ENCODE peak calls at places on chromosomes 6 and 20, in four cellular contexts. E is foreskin fibroblast, Y is breast epithelium, T is mammary epithelial cell. A is an unnamed sample.
A peak's percentile ranks its signal among the peaks of the same experiment; 100 is the strongest.

GRCh38 chr6:36753671-36754485 is 56.3 kb downstream of the RAB44 start:
- DNase-seq in Y (no peak), E (no peak), T (no peak), A (peak; percentile 50)

GRCh38 chr6:16400248-16400760 is 161.9 kb downstream of the GMPR start:
- DNase-seq in Y (no peak), T (no peak), E (no peak), A (no peak)

GRCh38 chr6:4358414-4359107 is 223.2 kb upstream of the ECI2 start:
- DNase-seq in E (peak; percentile 100), T (peak; percentile 100), Y (peak; percentile 96), A (peak; percentile 100)

GRCh38 chr6:121826156-121826810 is 390.8 kb downstream of the GJA1 start:
- DNase-seq in T (peak; percentile 97), E (peak; percentile 82), Y (no peak), A (peak; percentile 88)

GRCh38 chr20:3896302-3896701 is 7.1 kb downstream of the PANK2 start:
- DNase-seq in Y (no peak), E (no peak), T (no peak), A (no peak)

GRCh38 chr6:112054520-112055160 is 736 bp downstream of the CCN6 start:
- DNase-seq in E (no peak), Y (no peak), T (peak; percentile 4), A (no peak)

GRCh38 chr6:106444777-106445507 is 84.4 kb downstream of the CRYBG1 start:
- DNase-seq in Y (no peak), T (peak; percentile 58), E (peak; percentile 37), A (peak; percentile 62)

GRCh38 chr6:83352413-83352812 is 78.4 kb downstream of the ME1 start:
- DNase-seq in Y (no peak), E (peak; percentile 9), T (peak; percentile 1), A (no peak)

GRCh38 chr6:18504232-18504596 is 117.1 kb downstream of the RNF144B start:
- DNase-seq in T (no peak), E (no peak), Y (no peak), A (no peak)

GRCh38 chr6:158803733-158804143 is 15.4 kb downstream of the EZR start:
- DNase-seq in T (peak; percentile 66), Y (no peak), E (no peak), A (no peak)

GRCh38 chr6:29447670-29448069 is 8.6 kb downstream of the OR10C1 start:
- DNase-seq in E (no peak), T (peak; percentile 26), Y (no peak), A (no peak)

GRCh38 chr20:61333484-61334108 is 81.5 kb downstream of the CDH4 start:
- DNase-seq in T (no peak), Y (no peak), E (no peak), A (no peak)

GRCh38 chr6:139370047-139370706 is 4.3 kb downstream of the CITED2 start:
- DNase-seq in T (peak; percentile 25), E (peak; percentile 86), Y (no peak), A (peak; percentile 82)

GRCh38 chr6:158131926-158132325 is 36.1 kb downstream of the SERAC1 start:
- DNase-seq in Y (no peak), E (no peak), T (peak; percentile 21), A (peak; percentile 6)

GRCh38 chr6:106309766-106310373 is 15.7 kb downstream of the ATG5 start:
- DNase-seq in E (peak; percentile 25), T (peak; percentile 42), Y (no peak), A (peak; percentile 64)

GRCh38 chr6:105045546-105045945 is 88.6 kb downstream of the LIN28B start:
- DNase-seq in T (peak; percentile 41), E (peak; percentile 57), Y (no peak), A (peak; percentile 3)

GRCh38 chr6:130676077-130676772 is 151.0 kb upstream of the SMLR1 start:
- DNase-seq in E (no peak), Y (no peak), T (no peak), A (peak; percentile 31)

GRCh38 chr6:143223895-143224294 is 163.2 kb downstream of the AIG1 start:
- DNase-seq in E (peak; percentile 59), Y (no peak), T (no peak), A (no peak)

DNA sequence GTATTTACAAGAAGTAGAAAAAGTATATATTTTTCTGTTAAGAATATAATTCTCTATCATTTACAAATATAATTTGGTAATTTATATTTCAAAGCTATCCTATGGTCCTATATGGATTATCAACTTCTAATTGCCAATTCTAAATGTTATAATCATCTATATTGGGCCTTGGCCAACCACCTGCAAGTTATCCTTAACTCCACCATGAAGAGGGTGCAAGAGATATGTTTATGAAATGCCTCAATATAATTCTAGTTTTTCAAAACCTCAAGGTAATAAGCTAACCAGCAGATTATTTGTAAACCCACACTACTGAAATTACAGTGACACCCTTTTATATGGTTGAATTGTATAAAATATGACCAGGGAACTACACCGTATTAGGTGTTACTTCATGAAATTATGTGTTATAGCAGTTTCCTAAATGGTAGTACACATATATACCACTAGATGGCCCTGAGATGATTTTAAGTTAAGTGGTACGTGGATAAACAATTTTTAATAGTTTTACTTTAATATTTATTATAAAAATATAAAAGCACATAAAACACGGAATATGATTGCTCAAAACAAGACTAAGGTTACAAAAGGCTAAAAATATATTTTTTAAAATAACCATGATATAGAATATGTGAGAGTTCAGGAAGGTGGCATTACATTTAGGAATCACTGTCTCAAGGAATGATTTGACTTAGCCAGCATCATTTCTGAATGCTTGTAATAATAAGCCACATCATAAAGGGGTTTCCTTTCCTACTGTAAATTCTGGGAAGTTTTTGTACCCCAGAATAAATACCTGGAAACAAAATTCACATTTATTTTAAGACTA is 9.8 kb upstream of the PNISR start:
- DNase-seq in T (peak; percentile 9), E (no peak), Y (no peak), A (peak; percentile 33)
- TF ChIP-seq CTCF in T (peak; percentile 55), E (peak; percentile 36), Y (peak; percentile 37), A (peak; percentile 86)

GRCh38 chr6:69867075-69867911 is 937 bp downstream of the COL19A1 start:
- DNase-seq in T (peak; percentile 24), E (peak; percentile 12), Y (no peak), A (no peak)
- TF ChIP-seq CTCF in T (no peak), E (no peak), Y (no peak), A (no peak)

GRCh38 chr20:9294081-9294480 is 220.3 kb upstream of the LAMP5 start:
- DNase-seq in Y (no peak), T (peak; percentile 24), E (peak; percentile 51), A (peak; percentile 43)
- TF ChIP-seq CTCF in Y (no peak), T (no peak), E (no peak), A (no peak)

DNA sequence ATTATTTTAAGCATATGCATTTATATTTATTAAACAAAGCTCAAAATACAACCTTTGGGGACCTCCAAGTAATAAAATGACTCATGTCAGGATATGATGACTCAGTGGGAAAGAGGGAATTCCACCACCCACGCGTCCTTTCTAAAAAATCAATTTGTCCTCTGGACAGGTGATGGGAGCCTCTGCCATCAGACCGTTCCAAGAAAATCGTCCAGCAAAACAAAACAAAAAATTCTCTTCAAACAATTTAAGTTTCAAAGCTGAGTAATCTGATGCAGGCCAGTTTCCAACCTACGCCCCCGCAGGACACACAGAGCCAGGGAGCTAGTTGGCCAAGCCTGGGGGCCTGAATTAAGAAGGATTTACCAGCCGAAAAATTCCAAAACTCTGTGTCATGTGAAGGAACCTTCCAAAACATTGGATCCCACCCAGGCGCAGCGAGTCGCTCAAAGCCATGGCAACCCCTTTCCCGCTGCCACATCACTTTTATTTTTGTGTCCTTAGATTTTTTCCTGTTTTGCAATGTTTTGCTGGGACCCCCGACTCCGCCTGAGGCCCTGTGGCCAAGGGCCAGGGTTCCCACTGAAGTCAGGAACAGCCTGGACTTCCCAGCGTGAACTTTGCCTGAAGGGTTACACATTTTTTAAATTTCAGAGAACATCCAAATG is 95.3 kb downstream of the NFATC2 start:
- DNase-seq in Y (peak; percentile 94), E (peak; percentile 93), T (peak; percentile 88), A (peak; percentile 96)
- TF ChIP-seq CTCF in Y (no peak), E (no peak), T (no peak), A (peak; percentile 31)

DNA sequence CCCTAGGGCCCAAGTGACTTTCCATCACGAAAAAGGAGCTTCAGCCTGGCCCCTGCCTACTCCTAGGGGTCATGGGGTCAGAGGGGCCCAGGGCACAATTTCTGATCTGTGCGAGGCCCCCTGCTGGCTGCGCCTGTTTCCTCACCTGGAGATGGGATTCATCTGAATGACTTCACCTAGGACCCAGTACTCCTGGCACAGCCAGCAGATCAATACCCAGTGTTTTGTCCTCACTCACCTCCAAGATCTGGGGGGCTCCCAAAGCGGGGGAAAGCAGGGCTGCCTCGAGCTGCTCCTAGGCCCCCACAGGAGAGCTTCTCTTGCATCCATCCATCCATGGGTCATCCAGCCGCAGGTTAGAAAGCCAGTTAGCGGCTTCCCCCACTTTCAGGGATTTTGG is 33.8 kb downstream of the CD40 start:
- DNase-seq in E (no peak), Y (no peak), T (no peak), A (no peak)
- TF ChIP-seq CTCF in E (peak; percentile 7), Y (no peak), T (peak; percentile 28), A (peak; percentile 70)

GRCh38 chr20:58448958-58449357 is 59.9 kb downstream of the VAPB start:
- DNase-seq in T (no peak), Y (no peak), E (no peak), A (no peak)

GRCh38 chr20:58446938-58447265 is 57.9 kb downstream of the VAPB start:
- DNase-seq in T (no peak), E (no peak), Y (no peak), A (no peak)

GRCh38 chr20:58447733-58448391 is 58.8 kb downstream of the VAPB start:
- DNase-seq in Y (no peak), T (peak; percentile 29), E (peak; percentile 35), A (peak; percentile 32)

GRCh38 chr20:58450259-58450658 is 61.2 kb downstream of the VAPB start:
- DNase-seq in T (no peak), E (peak; percentile 41), Y (no peak), A (peak; percentile 64)

DNA sequence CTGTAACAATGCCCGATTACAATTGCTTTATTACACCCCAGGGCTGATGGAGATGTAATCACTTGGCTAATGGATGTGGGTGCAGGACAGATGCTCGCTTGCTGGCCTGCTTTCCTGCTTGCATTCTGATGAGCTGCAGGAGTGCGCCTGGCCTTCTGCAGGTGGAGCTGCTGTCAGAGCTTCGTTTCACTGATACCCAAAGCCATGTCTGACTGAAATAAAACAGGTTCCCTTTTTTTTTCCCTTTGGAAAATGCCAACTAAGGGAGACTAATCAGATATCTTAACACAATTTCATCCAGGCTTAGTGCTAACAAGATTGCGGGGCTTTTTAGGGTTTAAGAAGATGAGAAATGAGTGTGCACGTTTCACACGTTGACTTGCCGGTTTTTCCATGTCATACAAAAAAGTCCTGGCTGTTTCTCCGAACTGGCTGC is 60.7 kb downstream of the VAPB start:
- DNase-seq in E (no peak), T (no peak), Y (no peak), A (no peak)
- TF ChIP-seq CTCF in E (no peak), T (no peak), Y (no peak), A (no peak)

DNA sequence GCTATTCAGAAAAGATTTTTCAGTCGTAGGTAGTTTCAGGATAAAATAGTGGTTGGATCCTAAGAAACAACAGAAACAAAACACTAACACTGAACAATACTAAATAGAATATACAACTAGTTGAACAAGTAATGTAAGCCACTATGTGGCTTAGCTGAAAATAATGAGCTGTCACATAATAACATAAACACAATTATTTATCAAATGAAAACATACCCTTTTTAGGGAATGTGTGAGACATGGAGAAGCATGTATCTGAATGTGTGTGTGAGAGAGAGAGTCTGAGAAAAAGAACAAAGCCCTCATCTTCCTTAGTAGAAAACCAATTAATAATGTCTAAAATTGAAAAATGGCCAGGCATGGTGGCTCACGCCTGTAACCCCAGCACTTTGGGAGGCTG is 122.6 kb upstream of the LOC128125822 start:
- DNase-seq in T (no peak), E (no peak), Y (no peak), A (no peak)
- TF ChIP-seq CTCF in T (no peak), E (no peak), Y (no peak), A (no peak)

GRCh38 chr20:62832212-62832922 is 15.5 kb downstream of the COL9A3 start:
- DNase-seq in E (no peak), Y (peak; percentile 52), T (no peak), A (no peak)
- TF ChIP-seq CTCF in E (no peak), Y (no peak), T (no peak), A (no peak)

A was measured in HFFc6.